ENCODE peak calls at places on chromosome 7, in four cellular contexts. I is activated CD8-positive, alpha-beta memory T cell treated with anti-CD3 and anti-CD28 coated beads, Interleukin-2, amount 50 U/mL, for 4 hours; Z is posterior vena cava; S is EL. R is an unnamed sample.

GRCh38 chr7:34747842-34748241 is 89.8 kb downstream of the NPSR1 start:
- DNase-seq in I (no peak), Z (no peak), S (no peak), R (no peak)

GRCh38 chr7:28807396-28807994 is 150.6 kb downstream of the TRIL start:
- DNase-seq in I (no peak), Z (no peak), S (peak), R (no peak)

GRCh38 chr7:136000288-136000913 is 23.2 kb upstream of the MTPN start:
- DNase-seq in I (no peak), Z (no peak), S (no peak), R (no peak)

GRCh38 chr7:78284945-78285344 is 486.4 kb downstream of the PHTF2 start:
- DNase-seq in I (no peak), Z (no peak), S (no peak), R (no peak)

GRCh38 chr7:23346316-23346715 is 47.2 kb downstream of the MALSU1 start:
- DNase-seq in I (no peak), Z (no peak), S (no peak), R (peak)

GRCh38 chr7:44087914-44088838 is 5.8 kb upstream of the POLM start:
- DNase-seq in I (no peak), Z (peak), S (peak), R (no peak)

GRCh38 chr7:12783421-12783820 is 96.0 kb downstream of the ARL4A start:
- DNase-seq in I (no peak), Z (no peak), S (no peak), R (no peak)

GRCh38 chr7:55060085-55060484 is 41.3 kb downstream of the EGFR start:
- DNase-seq in I (no peak), Z (no peak), S (no peak), R (no peak)

GRCh38 chr7:94396044-94396443 is 1.3 kb downstream of the COL1A2 start:
- DNase-seq in I (no peak), Z (no peak), S (peak), R (no peak)

GRCh38 chr7:98641646-98642489 is 24.8 kb downstream of the NPTX2 start:
- DNase-seq in I (no peak), Z (no peak), S (no peak), R (no peak)

GRCh38 chr7:74373536-74373935 is 80.2 kb upstream of the GTF2IRD1 start:
- DNase-seq in I (no peak), Z (no peak), S (no peak), R (no peak)

GRCh38 chr7:17370901-17371550 is 72.6 kb downstream of the AHR start:
- DNase-seq in I (no peak), Z (no peak), S (peak), R (no peak)

GRCh38 chr7:91285966-91286365 is 21.7 kb downstream of the FZD1 start:
- DNase-seq in I (no peak), Z (no peak), S (peak), R (no peak)

GRCh38 chr7:31043035-31043434 is 9.1 kb upstream of the ADCYAP1R1 start:
- DNase-seq in I (no peak), Z (no peak), S (no peak), R (no peak)

GRCh38 chr7:28755255-28755654 is 202.9 kb downstream of the TRIL start:
- DNase-seq in I (no peak), Z (no peak), S (peak), R (no peak)

R was measured in DND-41.